ENCODE peak calls at places on chromosomes 7 and 10, in five cellular contexts. D, Z, A, W and Y are unnamed samples.

GRCh38 chr7:130897515-130898419 is 163.8 kb upstream of the KLF14 start:
- DNase-seq in D (no peak), Z (no peak), A (no peak), W (no peak), Y (no peak)

GRCh38 chr10:17073720-17074547 is 55.7 kb downstream of the CUBN start:
- DNase-seq in D (no peak), Z (no peak), A (no peak), W (no peak), Y (no peak)

GRCh38 chr7:139901840-139902370 is 72.8 kb downstream of the TBXAS1 start:
- DNase-seq in D (no peak), Z (no peak), A (no peak), W (no peak), Y (no peak)

GRCh38 chr7:28847681-28848080 is 110.4 kb downstream of the TRIL start:
- DNase-seq in D (no peak), Z (no peak), A (peak; percentile 47), W (no peak), Y (no peak)

GRCh38 chr7:158369866-158370265 is 217.8 kb downstream of the PTPRN2 start:
- DNase-seq in D (no peak), Z (no peak), A (peak; percentile 29), W (no peak), Y (no peak)

GRCh38 chr7:7897509-7897908 is 71.1 kb upstream of the GLCCI1 start:
- DNase-seq in D (no peak), Z (no peak), A (no peak), W (no peak), Y (no peak)

GRCh38 chr7:80916770-80917681 is 1.8 kb downstream of the SEMA3C start:
- DNase-seq in D (peak; percentile 80), Z (no peak), A (no peak), W (no peak), Y (no peak)

GRCh38 chr7:127654404-127655392 is 2.7 kb downstream of the SND1 start:
- DNase-seq in D (peak; percentile 31), Z (peak; percentile 24), A (no peak), W (no peak), Y (peak; percentile 7)

GRCh38 chr10:113576853-113577252 is 24.0 kb downstream of the HABP2 start:
- DNase-seq in D (peak; percentile 39), Z (peak; percentile 16), A (no peak), W (peak; percentile 46), Y (peak; percentile 29)

GRCh38 chr7:127769696-127770400 is 117.9 kb downstream of the SND1 start:
- DNase-seq in D (peak; percentile 53), Z (no peak), A (no peak), W (no peak), Y (no peak)

GRCh38 chr10:30039567-30039966 is 19.8 kb downstream of the JCAD start:
- DNase-seq in D (no peak), Z (no peak), A (no peak), W (no peak), Y (no peak)

GRCh38 chr10:88042162-88043100 is 179.0 kb downstream of the PTEN start:
- DNase-seq in D (peak; percentile 84), Z (no peak), A (no peak), W (no peak), Y (no peak)

GRCh38 chr10:120948889-120949382 is 97.8 kb downstream of the WDR11 start:
- DNase-seq in D (peak; percentile 84), Z (peak; percentile 71), A (peak; percentile 70), W (peak; percentile 86), Y (peak; percentile 68)

GRCh38 chr7:141511370-141512335 is 39.6 kb upstream of the AGK start:
- DNase-seq in D (peak; percentile 1), Z (no peak), A (peak; percentile 46), W (peak; percentile 38), Y (peak; percentile 20)

GRCh38 chr7:39678935-39679690 is 55.7 kb downstream of the RALA start:
- DNase-seq in D (peak; percentile 14), Z (no peak), A (no peak), W (no peak), Y (no peak)

GRCh38 chr10:81104494-81104893 is 566.8 kb downstream of the SH2D4B start:
- DNase-seq in D (no peak), Z (no peak), A (no peak), W (no peak), Y (no peak)

GRCh38 chr10:10911471-10911921 is 106.2 kb upstream of the CELF2 start:
- DNase-seq in D (peak; percentile 92), Z (no peak), A (peak; percentile 68), W (peak; percentile 83), Y (no peak)

GRCh38 chr7:39969431-39969830 is 19.4 kb downstream of the CDK13 start:
- DNase-seq in D (peak; percentile 26), Z (no peak), A (no peak), W (no peak), Y (no peak)

GRCh38 chr7:103962070-103962469 is 27.4 kb downstream of the RELN start:
- DNase-seq in D (no peak), Z (no peak), A (no peak), W (no peak), Y (no peak)

GRCh38 chr10:74293686-74294365 is 142.8 kb downstream of the ADK start:
- DNase-seq in D (peak; percentile 84), Z (peak; percentile 47), A (no peak), W (peak; percentile 48), Y (no peak)

GRCh38 chr7:17545348-17545747 is 246.9 kb downstream of the AHR start:
- DNase-seq in D (no peak), Z (no peak), A (no peak), W (no peak), Y (no peak)

DNA sequence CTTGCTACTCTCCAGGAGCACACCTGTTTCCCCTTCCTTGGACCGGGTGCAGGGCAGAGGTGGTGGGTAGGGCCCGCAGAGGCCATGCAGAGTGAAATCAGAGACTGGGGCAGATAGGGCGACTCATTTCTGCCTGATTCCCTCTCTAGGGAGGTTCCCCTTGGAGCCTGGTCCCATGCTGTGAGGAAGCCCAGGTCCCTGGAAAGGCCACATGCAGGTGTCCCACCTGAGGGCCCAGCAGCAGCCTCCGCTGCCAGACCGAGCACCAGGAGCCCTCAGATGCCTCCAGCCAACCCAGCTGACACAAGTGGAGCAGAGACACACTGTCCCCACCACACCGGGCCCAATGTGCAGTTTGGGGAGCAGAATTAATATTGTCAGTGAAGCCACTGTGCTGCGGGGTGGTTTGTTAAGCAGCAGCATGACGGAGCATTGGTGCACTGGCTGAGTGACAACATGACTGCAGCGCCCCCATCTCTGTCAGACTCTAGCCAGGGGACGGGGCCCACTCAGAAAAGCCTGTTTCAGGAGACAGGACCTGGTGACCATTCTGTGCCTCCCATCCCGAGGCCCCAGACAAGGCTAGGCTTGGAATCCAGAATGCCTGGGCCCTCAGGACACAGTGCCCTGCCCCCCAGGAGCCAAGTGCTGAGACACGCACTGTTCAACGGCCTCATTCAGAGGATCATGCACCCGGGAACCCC is 30.4 kb upstream of the RET start:
- DNase-seq in D (no peak), Z (no peak), A (peak; percentile 34), W (no peak), Y (no peak)
- TF ChIP-seq CTCF in D (no peak), Z (no peak), A (no peak), W (no peak), Y (no peak)

GRCh38 chr10:84054743-84055142 is 84.6 kb upstream of the GHITM start:
- DNase-seq in D (no peak), Z (no peak), A (no peak), W (no peak), Y (no peak)
- TF ChIP-seq CTCF in D (no peak), Z (no peak), A (no peak), W (no peak), Y (no peak)

GRCh38 chr7:24708244-24708643 is 49.0 kb downstream of the GSDME start:
- DNase-seq in D (no peak), Z (no peak), A (no peak), W (no peak), Y (no peak)

GRCh38 chr7:24706211-24707165 is 50.8 kb downstream of the GSDME start:
- DNase-seq in D (no peak), Z (no peak), A (no peak), W (no peak), Y (no peak)

GRCh38 chr7:24705481-24705954 is 51.7 kb downstream of the GSDME start:
- DNase-seq in D (no peak), Z (no peak), A (no peak), W (no peak), Y (no peak)

GRCh38 chr7:24709585-24710360 is 47.5 kb downstream of the GSDME start:
- DNase-seq in D (no peak), Z (no peak), A (no peak), W (no peak), Y (no peak)

DNA sequence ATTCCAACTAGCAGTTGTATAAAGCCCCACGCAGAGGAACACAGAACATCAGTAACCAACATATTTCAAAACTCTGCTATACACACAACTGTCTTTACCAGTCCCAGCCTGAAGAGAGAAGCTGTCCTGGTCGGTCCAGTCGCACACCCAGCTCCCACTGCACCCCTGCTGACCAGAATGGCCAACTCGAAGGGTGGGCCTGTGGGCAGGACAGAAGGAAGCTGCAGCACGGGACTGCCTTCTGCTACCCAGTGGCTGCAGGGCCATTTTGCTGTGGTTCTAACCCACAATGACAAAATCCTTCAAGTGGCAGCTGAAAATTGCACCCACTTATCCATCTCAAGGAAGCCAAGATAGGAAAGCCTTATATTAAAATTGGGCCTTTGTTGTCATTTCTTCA is 48.2 kb downstream of the GSDME start:
- DNase-seq in D (no peak), Z (no peak), A (no peak), W (no peak), Y (no peak)
- TF ChIP-seq CTCF in D (no peak), Z (no peak), A (no peak), W (no peak), Y (no peak)

DNA sequence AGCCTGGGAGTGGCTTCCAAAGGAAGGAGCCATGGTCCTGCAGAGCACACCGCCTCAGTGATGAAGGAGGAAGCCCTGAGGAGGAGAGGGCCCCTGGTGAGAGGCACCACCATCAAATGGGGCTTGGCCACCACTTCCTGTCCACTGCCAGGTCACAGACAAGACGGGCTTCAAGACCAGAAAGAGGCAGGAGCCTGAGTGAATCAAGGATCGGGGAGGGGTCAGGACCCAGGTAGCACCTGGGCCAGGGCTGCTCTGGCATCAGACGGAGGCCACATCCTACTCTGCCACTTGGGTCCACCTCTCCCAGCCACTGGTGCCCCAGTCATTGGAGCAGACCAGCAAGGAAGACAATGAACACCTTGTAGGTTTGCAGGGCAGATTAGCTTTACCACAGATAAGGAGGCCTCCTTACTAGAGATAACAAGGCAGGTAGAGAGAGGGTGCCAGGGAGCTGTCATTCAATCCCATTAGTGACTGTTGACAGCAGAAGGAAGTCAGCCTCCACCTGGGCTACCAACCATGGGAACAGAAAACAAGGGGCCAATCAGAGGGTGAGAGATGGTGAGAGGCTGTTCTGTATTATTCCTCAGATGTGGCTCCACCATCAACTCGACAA is 143.4 kb downstream of the TNS3 start:
- DNase-seq in D (no peak), Z (no peak), A (no peak), W (no peak), Y (no peak)
- TF ChIP-seq CTCF in D (no peak), Z (no peak), A (no peak), W (no peak), Y (no peak)

GRCh38 chr7:152891837-152892236 is 132.3 kb downstream of the ACTR3B start:
- DNase-seq in D (no peak), Z (no peak), A (no peak), W (no peak), Y (no peak)

GRCh38 chr7:152887779-152888178 is 128.2 kb downstream of the ACTR3B start:
- DNase-seq in D (no peak), Z (no peak), A (no peak), W (no peak), Y (no peak)

GRCh38 chr7:152894295-152895170 is 135.0 kb downstream of the ACTR3B start:
- DNase-seq in D (peak; percentile 8), Z (peak; percentile 24), A (no peak), W (peak; percentile 57), Y (peak; percentile 27)

GRCh38 chr7:152893801-152894294 is 134.3 kb downstream of the ACTR3B start:
- DNase-seq in D (no peak), Z (no peak), A (no peak), W (no peak), Y (no peak)

GRCh38 chr7:152891160-152891621 is 131.6 kb downstream of the ACTR3B start:
- DNase-seq in D (no peak), Z (no peak), A (no peak), W (no peak), Y (no peak)
- TF ChIP-seq CTCF in D (no peak), Z (no peak), A (no peak), W (no peak), Y (no peak)